ENCODE peak calls at places on chromosomes 11 and 22, in four cellular contexts. Y is endothelial cell of umbilical vein, I is HAP-1, K is mammary epithelial cell. F is an unnamed sample. For H3K4me1, the result is how much of the 10 kb centered on the place peaks cover.

GRCh38 chr11:75170463-75171201 is 19.7 kb downstream of the SLCO2B1 start:
- DNase-seq in I (no peak), Y (no peak), K (no peak), F (no peak)

GRCh38 chr11:123083623-123084029 is 21.7 kb upstream of the HSPA8 start:
- DNase-seq in Y (peak), K (peak), I (no peak), F (no peak)

GRCh38 chr11:96817488-96817887 is 427.7 kb downstream of the JRKL start:
- DNase-seq in Y (no peak), K (peak), I (no peak), F (no peak)

GRCh38 chr11:74278721-74279148 is 32.7 kb downstream of the P4HA3 start:
- DNase-seq in K (peak), Y (peak), I (no peak), F (no peak)

GRCh38 chr11:109112748-109113378 is 309.1 kb upstream of the C11orf87 start:
- DNase-seq in K (no peak), I (peak), Y (no peak), F (no peak)

GRCh38 chr11:66956689-66957290 is 1.4 kb downstream of the PC start:
- DNase-seq in Y (no peak), I (no peak), K (peak), F (no peak)

GRCh38 chr22:31055322-31056159 is 25.6 kb upstream of the SMTN start:
- DNase-seq in Y (peak), K (peak), I (no peak), F (no peak)

GRCh38 chr11:8260202-8260996 is 3.3 kb downstream of the LMO1 start:
- DNase-seq in I (no peak), K (no peak), Y (no peak), F (no peak)

GRCh38 chr11:64898541-64898940 is 18.5 kb downstream of the ATG2A start:
- DNase-seq in I (no peak), Y (no peak), K (no peak), F (no peak)

GRCh38 chr11:48079602-48080001 is 99.2 kb downstream of the PTPRJ start:
- DNase-seq in K (no peak), Y (no peak), I (no peak), F (no peak)

GRCh38 chr11:65427691-65428577 is 5.3 kb downstream of the NEAT1 start:
- DNase-seq in Y (peak), I (no peak), K (peak), F (no peak)

GRCh38 chr11:9330387-9331384 is 16.3 kb upstream of the TMEM41B start:
- DNase-seq in Y (no peak), K (peak), I (no peak), F (no peak)

GRCh38 chr11:123020968-123021367 is 39.3 kb upstream of the BSX start:
- DNase-seq in K (peak), Y (peak), I (peak), F (peak)

GRCh38 chr22:28344893-28345292 is 334.7 kb downstream of the TTC28 start:
- DNase-seq in I (no peak), Y (no peak), K (peak), F (no peak)

GRCh38 chr22:46563381-46564083 is 26.1 kb upstream of the CELSR1 start:
- DNase-seq in Y (peak), I (peak), K (peak), F (no peak)

GRCh38 chr11:87038235-87038960 is 664 bp downstream of the TMEM135 start:
- DNase-seq in Y (peak), K (no peak), I (no peak), F (no peak)

GRCh38 chr22:29700949-29701927 is 18.6 kb upstream of the CABP7 start:
- DNase-seq in K (no peak), Y (peak), I (peak), F (no peak)

GRCh38 chr22:24029304-24029703 is 18.2 kb downstream of the CABIN1 start:
- DNase-seq in Y (no peak), K (no peak), I (no peak), F (no peak)

GRCh38 chr22:48084041-48084748 is 1321.7 kb downstream of the TBC1D22A start:
- DNase-seq in Y (no peak), K (no peak), I (no peak), F (no peak)
- H3K4me1 ChIP-seq in Y (under half), K (under half), I (under half), F (under half)

DNA sequence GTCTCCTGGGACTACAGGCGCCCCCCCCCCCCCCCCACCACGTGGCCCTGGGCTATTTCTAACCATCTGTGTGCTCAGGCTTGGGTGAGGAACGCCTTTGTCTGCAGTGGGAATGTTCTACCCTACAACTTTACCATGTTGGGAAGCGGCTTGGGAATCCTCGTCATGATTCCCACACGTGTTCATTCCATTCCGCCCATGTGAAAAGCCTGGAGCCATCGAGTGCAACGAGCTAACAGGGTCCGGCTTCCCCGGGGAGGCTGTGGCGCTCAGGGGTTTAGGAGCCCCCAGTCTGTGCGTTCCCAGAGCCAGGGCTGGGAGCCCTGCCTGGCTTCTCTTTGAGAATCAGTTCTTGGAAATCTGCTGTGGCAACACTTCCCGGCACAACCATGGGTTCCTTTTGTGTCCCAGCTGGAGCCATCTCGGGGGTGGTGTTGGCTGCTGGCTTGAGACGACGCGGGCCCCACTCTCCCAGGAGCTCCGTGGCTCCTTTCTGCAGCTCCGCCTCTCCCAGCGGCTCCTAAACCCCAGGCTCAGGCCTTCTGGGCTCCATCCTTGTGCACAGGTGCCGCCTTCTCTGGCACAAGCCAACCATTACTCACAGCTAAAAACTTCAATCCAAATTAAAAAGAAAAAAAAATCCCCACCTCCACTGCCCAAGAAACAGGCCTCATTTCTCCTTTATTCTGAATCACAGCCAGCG is 18.8 kb upstream of the PPFIA1 start:
- DNase-seq in Y (no peak), I (no peak), K (peak), F (no peak)
- H3K4me3 ChIP-seq in Y (no peak), I (no peak), K (no peak), F (no peak)

DNA sequence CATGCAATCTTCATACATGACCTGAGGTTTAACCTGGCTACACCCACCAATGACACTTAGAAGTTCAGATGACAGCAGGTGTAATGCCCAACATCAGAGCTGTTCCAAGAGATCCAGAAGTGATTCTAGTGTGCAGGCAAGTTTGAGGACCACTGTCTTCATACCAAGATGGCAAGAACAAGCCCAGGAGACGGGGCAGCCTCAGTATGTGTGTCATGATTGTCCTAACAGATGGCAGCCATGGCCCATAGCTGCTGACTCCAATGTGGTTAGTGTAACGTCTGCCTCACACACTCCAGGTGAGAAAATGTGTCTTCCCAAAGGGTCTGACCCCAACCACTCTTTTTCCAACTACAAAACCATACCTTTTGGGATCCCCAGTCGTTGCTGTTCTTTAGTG is 97.3 kb downstream of the ETS1 start:
- DNase-seq in K (no peak), I (no peak), Y (no peak), F (no peak)
- H3K4me1 ChIP-seq in K (under half), I (under half), Y (under half), F (under half)

DNA sequence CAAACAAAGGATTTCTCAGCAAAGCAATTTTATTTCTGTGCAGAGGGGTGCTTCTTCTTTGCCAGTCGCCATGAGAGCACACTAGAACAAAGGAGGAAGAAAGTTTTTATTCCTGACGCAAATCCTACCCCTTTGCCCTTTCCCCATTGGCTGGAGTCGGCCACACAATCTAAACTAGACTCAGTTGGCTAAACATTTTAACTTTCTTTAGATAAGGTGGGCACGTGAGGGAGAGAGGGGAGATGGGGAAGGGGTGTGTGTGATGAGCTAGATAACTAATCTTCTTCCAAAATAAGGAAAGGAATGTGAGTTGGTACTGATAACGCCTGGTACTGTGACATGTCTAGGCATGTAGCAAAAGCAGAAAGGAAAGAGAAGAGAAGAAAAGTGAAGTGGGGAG is 626 bp downstream of the TRIM22 start:
- DNase-seq in K (peak), Y (peak), I (peak), F (no peak)
- H3K4me3 ChIP-seq in K (peak), Y (peak), I (peak), F (peak)

F was measured in iPS DF 6.9.